ENCODE peak calls at places on chromosome 2, in seven cellular contexts. One of them, this sample, is unnamed.

GRCh38 chr2:207902822-207903221 is 122.5 kb downstream of the PLEKHM3 start:
- DNase-seq in NCI-H1417: no peak
- DNase-seq in NCI-H1105: no peak
- DNase-seq in foreskin melanocyte: no peak
- DNase-seq in astrocyte: no peak
- DNase-seq in naive thymus-derived CD4-positive, alpha-beta T cell: no peak
- DNase-seq in Kasumi-1: no peak
- DNase-seq in this sample: peak; percentile 36

GRCh38 chr2:203338322-203338721 is 10.1 kb downstream of the ABI2 start:
- DNase-seq in NCI-H1417: no peak
- DNase-seq in NCI-H1105: no peak
- DNase-seq in foreskin melanocyte: no peak
- DNase-seq in astrocyte: no peak
- DNase-seq in naive thymus-derived CD4-positive, alpha-beta T cell: no peak
- DNase-seq in Kasumi-1: no peak
- DNase-seq in this sample: no peak

GRCh38 chr2:128611421-128612320 is 293.0 kb upstream of the HS6ST1 start:
- DNase-seq in NCI-H1417: no peak
- DNase-seq in NCI-H1105: no peak
- DNase-seq in foreskin melanocyte: no peak
- DNase-seq in astrocyte: no peak
- DNase-seq in naive thymus-derived CD4-positive, alpha-beta T cell: no peak
- DNase-seq in Kasumi-1: no peak
- DNase-seq in this sample: no peak

GRCh38 chr2:164737612-164738081 is 104.0 kb downstream of the COBLL1 start:
- DNase-seq in NCI-H1417: peak; percentile 13
- DNase-seq in NCI-H1105: peak; percentile 33
- DNase-seq in foreskin melanocyte: peak; percentile 58
- DNase-seq in astrocyte: peak; percentile 24
- DNase-seq in naive thymus-derived CD4-positive, alpha-beta T cell: no peak
- DNase-seq in Kasumi-1: peak; percentile 75
- DNase-seq in this sample: peak; percentile 79

GRCh38 chr2:11863513-11864328 is 117.3 kb downstream of the LPIN1 start:
- DNase-seq in NCI-H1417: peak; percentile 65
- DNase-seq in NCI-H1105: peak; percentile 26
- DNase-seq in foreskin melanocyte: peak; percentile 97
- DNase-seq in astrocyte: peak; percentile 94
- DNase-seq in naive thymus-derived CD4-positive, alpha-beta T cell: peak; percentile 64
- DNase-seq in Kasumi-1: peak; percentile 83
- DNase-seq in this sample: no peak

GRCh38 chr2:79040967-79041582 is 15.6 kb downstream of the REG3G start:
- DNase-seq in NCI-H1417: no peak
- DNase-seq in NCI-H1105: peak; percentile 1
- DNase-seq in foreskin melanocyte: peak; percentile 9
- DNase-seq in astrocyte: no peak
- DNase-seq in naive thymus-derived CD4-positive, alpha-beta T cell: no peak
- DNase-seq in Kasumi-1: peak; percentile 49
- DNase-seq in this sample: peak; percentile 61

GRCh38 chr2:19272039-19272438 is 86.4 kb downstream of the OSR1 start:
- DNase-seq in NCI-H1417: no peak
- DNase-seq in NCI-H1105: no peak
- DNase-seq in foreskin melanocyte: no peak
- DNase-seq in astrocyte: no peak
- DNase-seq in naive thymus-derived CD4-positive, alpha-beta T cell: no peak
- DNase-seq in Kasumi-1: no peak
- DNase-seq in this sample: no peak

GRCh38 chr2:221423212-221423804 is 148.8 kb downstream of the EPHA4 start:
- DNase-seq in NCI-H1417: peak; percentile 1
- DNase-seq in NCI-H1105: peak; percentile 29
- DNase-seq in foreskin melanocyte: no peak
- DNase-seq in astrocyte: peak; percentile 61
- DNase-seq in naive thymus-derived CD4-positive, alpha-beta T cell: no peak
- DNase-seq in Kasumi-1: no peak
- DNase-seq in this sample: no peak

GRCh38 chr2:607172-607571 is 70.0 kb downstream of the TMEM18 start:
- DNase-seq in NCI-H1417: no peak
- DNase-seq in NCI-H1105: no peak
- DNase-seq in foreskin melanocyte: no peak
- DNase-seq in astrocyte: no peak
- DNase-seq in naive thymus-derived CD4-positive, alpha-beta T cell: no peak
- DNase-seq in Kasumi-1: no peak
- DNase-seq in this sample: no peak

GRCh38 chr2:200703132-200703925 is 108.4 kb upstream of the BZW1 start:
- DNase-seq in NCI-H1417: peak; percentile 29
- DNase-seq in NCI-H1105: peak; percentile 5
- DNase-seq in foreskin melanocyte: peak; percentile 48
- DNase-seq in astrocyte: peak; percentile 49
- DNase-seq in naive thymus-derived CD4-positive, alpha-beta T cell: peak; percentile 24
- DNase-seq in Kasumi-1: peak; percentile 76
- DNase-seq in this sample: peak; percentile 65

GRCh38 chr2:218322756-218323525 is 30.6 kb upstream of the TMBIM1 start:
- DNase-seq in NCI-H1417: peak; percentile 81
- DNase-seq in NCI-H1105: peak; percentile 81
- DNase-seq in foreskin melanocyte: peak; percentile 89
- DNase-seq in astrocyte: peak; percentile 46
- DNase-seq in naive thymus-derived CD4-positive, alpha-beta T cell: peak; percentile 46
- DNase-seq in Kasumi-1: peak; percentile 58
- DNase-seq in this sample: peak; percentile 93

GRCh38 chr2:37768491-37768925 is 97.1 kb upstream of the CDC42EP3 start:
- DNase-seq in NCI-H1417: no peak
- DNase-seq in NCI-H1105: no peak
- DNase-seq in foreskin melanocyte: no peak
- DNase-seq in astrocyte: peak; percentile 97
- DNase-seq in naive thymus-derived CD4-positive, alpha-beta T cell: no peak
- DNase-seq in Kasumi-1: no peak
- DNase-seq in this sample: no peak

GRCh38 chr2:219998099-219998498 is 370.7 kb downstream of the SLC4A3 start:
- DNase-seq in NCI-H1417: no peak
- DNase-seq in NCI-H1105: no peak
- DNase-seq in foreskin melanocyte: no peak
- DNase-seq in astrocyte: no peak
- DNase-seq in naive thymus-derived CD4-positive, alpha-beta T cell: no peak
- DNase-seq in Kasumi-1: no peak
- DNase-seq in this sample: no peak

GRCh38 chr2:233413529-233414272 is 59.4 kb downstream of the DGKD start:
- DNase-seq in NCI-H1417: peak; percentile 40
- DNase-seq in NCI-H1105: peak; percentile 60
- DNase-seq in foreskin melanocyte: no peak
- DNase-seq in astrocyte: peak; percentile 67
- DNase-seq in naive thymus-derived CD4-positive, alpha-beta T cell: no peak
- DNase-seq in Kasumi-1: peak; percentile 1
- DNase-seq in this sample: no peak

GRCh38 chr2:171160630-171161424 is at the start of gene TLK1:
- DNase-seq in NCI-H1417: peak; percentile 68
- DNase-seq in NCI-H1105: peak; percentile 70
- DNase-seq in foreskin melanocyte: peak; percentile 32
- DNase-seq in astrocyte: peak; percentile 59
- DNase-seq in naive thymus-derived CD4-positive, alpha-beta T cell: peak; percentile 81
- DNase-seq in Kasumi-1: peak; percentile 95
- DNase-seq in this sample: peak; percentile 94

GRCh38 chr2:36371070-36371962 is 15.7 kb downstream of the CRIM1 start:
- DNase-seq in NCI-H1417: no peak
- DNase-seq in NCI-H1105: no peak
- DNase-seq in foreskin melanocyte: no peak
- DNase-seq in astrocyte: no peak
- DNase-seq in naive thymus-derived CD4-positive, alpha-beta T cell: no peak
- DNase-seq in Kasumi-1: no peak
- DNase-seq in this sample: no peak

GRCh38 chr2:226339616-226340015 is 460.0 kb downstream of the IRS1 start:
- DNase-seq in NCI-H1417: no peak
- DNase-seq in NCI-H1105: no peak
- DNase-seq in foreskin melanocyte: no peak
- DNase-seq in astrocyte: no peak
- DNase-seq in naive thymus-derived CD4-positive, alpha-beta T cell: no peak
- DNase-seq in Kasumi-1: no peak
- DNase-seq in this sample: no peak

GRCh38 chr2:648476-649424 is 28.5 kb downstream of the TMEM18 start:
- DNase-seq in NCI-H1417: no peak
- DNase-seq in NCI-H1105: no peak
- DNase-seq in foreskin melanocyte: no peak
- DNase-seq in astrocyte: no peak
- DNase-seq in naive thymus-derived CD4-positive, alpha-beta T cell: no peak
- DNase-seq in Kasumi-1: no peak
- DNase-seq in this sample: no peak

GRCh38 chr2:39620067-39620466 is 45.6 kb upstream of the TMEM178A start:
- DNase-seq in NCI-H1417: no peak
- DNase-seq in NCI-H1105: no peak
- DNase-seq in foreskin melanocyte: peak; percentile 56
- DNase-seq in astrocyte: peak; percentile 91
- DNase-seq in naive thymus-derived CD4-positive, alpha-beta T cell: peak; percentile 1
- DNase-seq in Kasumi-1: peak; percentile 91
- DNase-seq in this sample: no peak

GRCh38 chr2:149160701-149161217 is 122.3 kb downstream of the LYPD6B start:
- DNase-seq in NCI-H1417: no peak
- DNase-seq in NCI-H1105: no peak
- DNase-seq in foreskin melanocyte: no peak
- DNase-seq in astrocyte: no peak
- DNase-seq in naive thymus-derived CD4-positive, alpha-beta T cell: no peak
- DNase-seq in Kasumi-1: peak; percentile 95
- DNase-seq in this sample: no peak

GRCh38 chr2:64338910-64339500 is 115.0 kb upstream of the LGALSL start:
- DNase-seq in NCI-H1417: peak; percentile 39
- DNase-seq in NCI-H1105: no peak
- DNase-seq in foreskin melanocyte: no peak
- DNase-seq in astrocyte: peak; percentile 42
- DNase-seq in naive thymus-derived CD4-positive, alpha-beta T cell: no peak
- DNase-seq in Kasumi-1: no peak
- DNase-seq in this sample: no peak

GRCh38 chr2:235600406-235600805 is 106.6 kb downstream of the AGAP1 start:
- DNase-seq in NCI-H1417: no peak
- DNase-seq in NCI-H1105: no peak
- DNase-seq in foreskin melanocyte: no peak
- DNase-seq in astrocyte: no peak
- DNase-seq in naive thymus-derived CD4-positive, alpha-beta T cell: no peak
- DNase-seq in Kasumi-1: no peak
- DNase-seq in this sample: no peak

GRCh38 chr2:33130544-33130943 is 183.8 kb downstream of the LTBP1 start:
- DNase-seq in NCI-H1417: no peak
- DNase-seq in NCI-H1105: no peak
- DNase-seq in foreskin melanocyte: no peak
- DNase-seq in astrocyte: no peak
- DNase-seq in naive thymus-derived CD4-positive, alpha-beta T cell: no peak
- DNase-seq in Kasumi-1: no peak
- DNase-seq in this sample: no peak

GRCh38 chr2:236968101-236968886 is 117.4 kb upstream of the COPS8 start:
- DNase-seq in NCI-H1417: no peak
- DNase-seq in NCI-H1105: no peak
- DNase-seq in foreskin melanocyte: no peak
- DNase-seq in astrocyte: no peak
- DNase-seq in naive thymus-derived CD4-positive, alpha-beta T cell: peak; percentile 76
- DNase-seq in Kasumi-1: no peak
- DNase-seq in this sample: no peak

GRCh38 chr2:198775737-198776136 is 682.0 kb downstream of the SATB2 start:
- DNase-seq in NCI-H1417: no peak
- DNase-seq in NCI-H1105: no peak
- DNase-seq in foreskin melanocyte: no peak
- DNase-seq in astrocyte: no peak
- DNase-seq in naive thymus-derived CD4-positive, alpha-beta T cell: no peak
- DNase-seq in Kasumi-1: no peak
- DNase-seq in this sample: no peak

GRCh38 chr2:102172749-102173148 is 14.1 kb upstream of the IL1RL2 start:
- DNase-seq in NCI-H1417: no peak
- DNase-seq in NCI-H1105: no peak
- DNase-seq in foreskin melanocyte: no peak
- DNase-seq in astrocyte: no peak
- DNase-seq in naive thymus-derived CD4-positive, alpha-beta T cell: no peak
- DNase-seq in Kasumi-1: peak; percentile 10
- DNase-seq in this sample: no peak

GRCh38 chr2:133434962-133435668 is 133.1 kb downstream of the NCKAP5 start:
- DNase-seq in NCI-H1417: no peak
- DNase-seq in NCI-H1105: peak; percentile 67
- DNase-seq in foreskin melanocyte: no peak
- DNase-seq in astrocyte: peak; percentile 88
- DNase-seq in naive thymus-derived CD4-positive, alpha-beta T cell: no peak
- DNase-seq in Kasumi-1: no peak
- DNase-seq in this sample: peak; percentile 86